ENCODE peak calls at places on chromosomes 13 and 19, in seven cellular contexts. U is H1, X is PC-3, Q is AG10803, F is OCI-LY7, S is neural progenitor cell, M is lower lobe of right lung. K is an unnamed sample.

GRCh38 chr19:18775586-18776287 is 15.4 kb downstream of the COMP start:
- DNase-seq in U (no peak), X (peak), Q (peak), F (no peak), S (no peak), M (no peak), K (no peak)

GRCh38 chr19:51195316-51195586 is 29.6 kb upstream of the CD33 start:
- DNase-seq in U (no peak), X (no peak), Q (no peak), F (no peak), S (no peak), M (no peak), K (no peak)

GRCh38 chr13:55967055-55967454 is 1173.7 kb upstream of the PRR20A start:
- DNase-seq in U (no peak), X (no peak), Q (no peak), F (no peak), S (no peak), M (no peak), K (no peak)

GRCh38 chr13:80196756-80197155 is 144.2 kb downstream of the SPRY2 start:
- DNase-seq in U (no peak), X (peak), Q (peak), F (no peak), S (no peak), M (no peak), K (peak)

GRCh38 chr13:111178417-111178816 is 63.3 kb downstream of the ARHGEF7 start:
- DNase-seq in U (no peak), X (no peak), Q (no peak), F (no peak), S (no peak), M (no peak), K (no peak)

GRCh38 chr19:38429055-38429810 is 3.2 kb upstream of the RASGRP4 start:
- DNase-seq in U (no peak), X (no peak), Q (no peak), F (no peak), S (no peak), M (no peak), K (no peak)

GRCh38 chr13:26785845-26786630 is 25.5 kb upstream of the GPR12 start:
- DNase-seq in U (no peak), X (no peak), Q (peak), F (peak), S (peak), M (no peak), K (no peak)

GRCh38 chr13:40982772-40983171 is 36.3 kb downstream of the ELF1 start:
- DNase-seq in U (no peak), X (no peak), Q (peak), F (peak), S (no peak), M (no peak), K (peak)

GRCh38 chr13:39900106-39900750 is 244.8 kb downstream of the COG6 start:
- DNase-seq in U (no peak), X (no peak), Q (no peak), F (no peak), S (no peak), M (no peak), K (no peak)

GRCh38 chr13:110568649-110569048 is 7.1 kb upstream of the RAB20 start:
- DNase-seq in U (no peak), X (no peak), Q (no peak), F (no peak), S (no peak), M (no peak), K (no peak)

GRCh38 chr19:42989851-42990250 is 36.4 kb downstream of the PSG11 start:
- DNase-seq in U (no peak), X (no peak), Q (no peak), F (no peak), S (no peak), M (no peak), K (peak)

GRCh38 chr19:8585894-8586750 is 8.9 kb upstream of the MYO1F start:
- DNase-seq in U (peak), X (peak), Q (peak), F (peak), S (peak), M (peak), K (no peak)

GRCh38 chr19:12996542-12997094 is 1.3 kb downstream of the NFIX start:
- DNase-seq in U (no peak), X (peak), Q (peak), F (no peak), S (peak), M (no peak), K (no peak)

GRCh38 chr19:29662604-29663404 is 2.5 kb upstream of the PLEKHF1 start:
- DNase-seq in U (no peak), X (peak), Q (peak), F (no peak), S (no peak), M (peak), K (peak)

GRCh38 chr13:53032849-53033248 is 4.2 kb downstream of the OLFM4 start:
- DNase-seq in U (no peak), X (no peak), Q (no peak), F (no peak), S (no peak), M (no peak), K (no peak)

GRCh38 chr13:30796833-30797601 is 61.7 kb downstream of the ALOX5AP start:
- DNase-seq in U (no peak), X (peak), Q (no peak), F (no peak), S (no peak), M (no peak), K (peak)

GRCh38 chr19:18438331-18439024 is 545 bp upstream of the ISYNA1 start:
- DNase-seq in U (no peak), X (no peak), Q (no peak), F (no peak), S (peak), M (no peak), K (peak)

GRCh38 chr13:94548382-94549240 is 47.3 kb downstream of the TGDS start:
- DNase-seq in U (peak), X (peak), Q (peak), F (peak), S (peak), M (peak), K (peak)

GRCh38 chr19:772730-773436 is 22.0 kb downstream of the MISP start:
- DNase-seq in U (no peak), X (no peak), Q (no peak), F (no peak), S (peak), M (no peak), K (no peak)
- TF ChIP-seq CTCF in U (no peak), X (no peak), Q (no peak), F (no peak), S (no peak), M (no peak), K (no peak)

GRCh38 chr19:47644743-47645499 is 36.0 kb downstream of the BICRA start:
- DNase-seq in U (no peak), X (no peak), Q (no peak), F (no peak), S (no peak), M (no peak), K (no peak)
- H3K4me3 ChIP-seq in U (no peak), X (no peak), Q (no peak), F (no peak), S (no peak), M (no peak), K (no peak)

GRCh38 chr19:14554382-14554812 is 17.5 kb downstream of the NDUFB7 start:
- DNase-seq in U (no peak), X (peak), Q (no peak), F (no peak), S (no peak), M (no peak), K (peak)
- TF ChIP-seq CTCF in U (peak), X (no peak), Q (no peak), F (no peak), S (no peak), M (no peak), K (peak)

GRCh38 chr19:49475191-49475932 is 1.3 kb downstream of the FLT3LG start:
- DNase-seq in U (no peak), X (no peak), Q (no peak), F (no peak), S (no peak), M (no peak), K (no peak)

GRCh38 chr19:49475995-49476880 is 2.2 kb downstream of the FLT3LG start:
- DNase-seq in U (no peak), X (no peak), Q (no peak), F (peak), S (peak), M (no peak), K (peak)

GRCh38 chr19:49472936-49473335 is 1.1 kb upstream of the FLT3LG start:
- DNase-seq in U (no peak), X (no peak), Q (no peak), F (no peak), S (no peak), M (no peak), K (no peak)

GRCh38 chr19:49474545-49474930 is 523 bp downstream of the FLT3LG start:
- DNase-seq in U (no peak), X (no peak), Q (no peak), F (no peak), S (no peak), M (no peak), K (no peak)

DNA sequence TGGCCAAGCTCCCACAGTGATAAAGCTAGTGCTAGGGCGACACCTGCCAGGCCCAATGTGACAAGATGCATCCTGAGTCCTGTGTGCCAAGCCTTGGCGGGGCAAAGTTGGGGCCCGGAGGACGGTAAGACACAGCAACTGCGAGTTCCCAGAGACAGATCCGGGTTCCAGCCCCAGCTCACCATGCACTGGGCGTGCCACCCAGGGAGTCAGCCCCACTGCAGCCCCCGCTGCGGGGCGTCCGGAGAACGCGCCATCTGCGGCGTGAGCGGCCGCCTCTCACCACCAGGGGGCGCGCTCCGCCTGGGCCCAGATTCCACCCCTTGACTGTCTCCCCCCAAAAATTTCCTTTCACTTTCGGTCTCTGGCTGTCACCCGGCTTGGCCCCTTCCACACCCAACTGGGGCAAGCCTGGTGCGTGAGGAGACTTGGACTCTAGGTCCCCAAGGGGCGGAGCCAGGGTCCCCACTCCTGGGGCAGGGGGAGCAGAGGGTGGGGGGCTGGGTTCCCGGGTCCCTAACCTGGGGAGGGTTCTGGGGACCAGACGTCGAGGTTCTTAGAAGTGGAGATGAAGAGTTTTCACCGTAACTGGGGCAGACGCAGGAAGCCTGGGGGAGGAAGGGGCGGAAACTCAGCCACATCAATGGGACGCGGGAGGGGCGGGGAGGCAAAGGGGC is at the start of gene FLT3LG:
- DNase-seq in U (no peak), X (peak), Q (peak), F (peak), S (peak), M (peak), K (peak)
- H3K4me3 ChIP-seq in U (no peak), X (peak), Q (peak), F (peak), S (peak), M (peak), K (peak)

GRCh38 chr13:101019126-101019525 is 344.5 kb upstream of the TMTC4 start:
- DNase-seq in U (no peak), X (no peak), Q (peak), F (no peak), S (no peak), M (no peak), K (no peak)
- TF ChIP-seq CTCF in U (no peak), X (no peak), Q (no peak), F (no peak), S (no peak), M (no peak), K (no peak)

DNA sequence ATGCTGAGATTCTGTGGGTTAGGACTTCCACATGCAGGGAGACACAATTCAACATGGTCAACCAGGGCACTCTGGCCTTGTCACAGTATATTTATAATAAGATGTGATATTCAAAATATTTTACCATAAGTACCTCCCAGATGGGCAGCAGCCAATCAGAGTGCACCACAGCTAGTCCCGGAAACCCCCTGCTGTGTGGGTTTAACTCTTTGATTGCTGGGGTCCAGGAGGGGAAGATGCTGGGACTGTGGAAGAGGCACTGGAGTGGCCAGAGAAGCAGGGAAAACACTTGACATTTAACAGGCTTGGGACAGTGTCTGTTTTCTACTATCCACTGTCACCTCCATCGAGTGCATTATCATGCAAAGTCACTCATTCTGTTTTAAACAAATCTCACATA is 99.0 kb downstream of the MBNL2 start:
- DNase-seq in U (no peak), X (no peak), Q (no peak), F (no peak), S (no peak), M (no peak), K (no peak)
- H3K4me3 ChIP-seq in U (no peak), X (no peak), Q (no peak), F (no peak), S (no peak), M (no peak), K (no peak)

K was measured in epithelial cell of esophagus.